ENCODE peak calls at places on chromosomes 12 and 14, in four cellular contexts. One of them, this sample, is unnamed.

GRCh38 chr14:105272623-105273022 is 24.3 kb downstream of the BTBD6 start:
- DNase-seq in body of pancreas: peak; percentile 68
- DNase-seq in HCT116: no peak
- DNase-seq in NCI-H1092: no peak
- DNase-seq in this sample: no peak

GRCh38 chr14:30620178-30620577 is 1.9 kb upstream of the SCFD1 start:
- DNase-seq in body of pancreas: no peak
- DNase-seq in HCT116: no peak
- DNase-seq in NCI-H1092: no peak
- DNase-seq in this sample: no peak

GRCh38 chr12:132289356-132290202 is 39.8 kb downstream of the GALNT9 start:
- DNase-seq in body of pancreas: no peak
- DNase-seq in HCT116: no peak
- DNase-seq in NCI-H1092: peak; percentile 20
- DNase-seq in this sample: no peak

GRCh38 chr14:101408077-101408831 is 153.0 kb upstream of the DIO3 start:
- DNase-seq in body of pancreas: no peak
- DNase-seq in HCT116: no peak
- DNase-seq in NCI-H1092: peak; percentile 22
- DNase-seq in this sample: no peak

GRCh38 chr14:77498984-77499527 is 440 bp upstream of the ISM2 start:
- DNase-seq in body of pancreas: no peak
- DNase-seq in HCT116: no peak
- DNase-seq in NCI-H1092: no peak
- DNase-seq in this sample: no peak

GRCh38 chr14:70045715-70046535 is 142.8 kb downstream of the SLC8A3 start:
- DNase-seq in body of pancreas: peak; percentile 90
- DNase-seq in HCT116: peak; percentile 54
- DNase-seq in NCI-H1092: peak; percentile 69
- DNase-seq in this sample: no peak

GRCh38 chr14:63672417-63673180 is 30.9 kb upstream of the WDR89 start:
- DNase-seq in body of pancreas: peak; percentile 30
- DNase-seq in HCT116: no peak
- DNase-seq in NCI-H1092: no peak
- DNase-seq in this sample: no peak

GRCh38 chr12:52913424-52913821 is 8.5 kb upstream of the KRT8 start:
- DNase-seq in body of pancreas: peak; percentile 36
- DNase-seq in HCT116: no peak
- DNase-seq in NCI-H1092: no peak
- DNase-seq in this sample: no peak

GRCh38 chr14:104317975-104318557 is 179.7 kb downstream of the KIF26A start:
- DNase-seq in body of pancreas: peak; percentile 2
- DNase-seq in HCT116: no peak
- DNase-seq in NCI-H1092: no peak
- DNase-seq in this sample: no peak

GRCh38 chr14:24279301-24280186 is 8.1 kb upstream of the RABGGTA start:
- DNase-seq in body of pancreas: peak; percentile 69
- DNase-seq in HCT116: no peak
- DNase-seq in NCI-H1092: no peak
- DNase-seq in this sample: peak; percentile 44

GRCh38 chr14:50666772-50667490 is 1.2 kb downstream of the SAV1 start:
- DNase-seq in body of pancreas: peak; percentile 70
- DNase-seq in HCT116: no peak
- DNase-seq in NCI-H1092: no peak
- DNase-seq in this sample: peak; percentile 36

GRCh38 chr14:24246765-24247212 is 4.4 kb upstream of the TINF2 start:
- DNase-seq in body of pancreas: no peak
- DNase-seq in HCT116: no peak
- DNase-seq in NCI-H1092: no peak
- DNase-seq in this sample: peak; percentile 62

GRCh38 chr12:28415755-28416154 is 225.5 kb downstream of the CCDC91 start:
- DNase-seq in body of pancreas: no peak
- DNase-seq in HCT116: no peak
- DNase-seq in NCI-H1092: no peak
- DNase-seq in this sample: no peak

GRCh38 chr12:117334855-117335587 is 26.4 kb downstream of the NOS1 start:
- DNase-seq in body of pancreas: peak; percentile 20
- DNase-seq in HCT116: no peak
- DNase-seq in NCI-H1092: no peak
- DNase-seq in this sample: no peak

GRCh38 chr14:71130491-71131179 is 223.4 kb downstream of the PCNX1 start:
- DNase-seq in body of pancreas: no peak
- DNase-seq in HCT116: no peak
- DNase-seq in NCI-H1092: no peak
- DNase-seq in this sample: no peak

GRCh38 chr12:16573652-16574077 is 32.3 kb downstream of the LMO3 start:
- DNase-seq in body of pancreas: peak; percentile 80
- DNase-seq in HCT116: no peak
- DNase-seq in NCI-H1092: no peak
- DNase-seq in this sample: no peak

GRCh38 chr12:30440826-30441602 is 254.7 kb downstream of the IPO8 start:
- DNase-seq in body of pancreas: no peak
- DNase-seq in HCT116: peak; percentile 43
- DNase-seq in NCI-H1092: no peak
- DNase-seq in this sample: no peak

GRCh38 chr14:27553820-27554219 is 956.0 kb upstream of the NOVA1 start:
- DNase-seq in body of pancreas: no peak
- DNase-seq in HCT116: no peak
- DNase-seq in NCI-H1092: no peak
- DNase-seq in this sample: no peak

GRCh38 chr14:93564918-93565317 is 134.2 kb downstream of the UNC79 start:
- DNase-seq in body of pancreas: no peak
- DNase-seq in HCT116: no peak
- DNase-seq in NCI-H1092: no peak
- DNase-seq in this sample: no peak

GRCh38 chr12:96120359-96121100 is 73.6 kb upstream of the ELK3 start:
- DNase-seq in body of pancreas: no peak
- DNase-seq in HCT116: no peak
- DNase-seq in NCI-H1092: no peak
- DNase-seq in this sample: no peak

GRCh38 chr12:100382327-100382726 is 25.5 kb downstream of the SLC17A8 start:
- DNase-seq in body of pancreas: no peak
- DNase-seq in HCT116: no peak
- DNase-seq in NCI-H1092: no peak
- DNase-seq in this sample: no peak

GRCh38 chr12:26369588-26369987 is 174.2 kb downstream of the SSPN start:
- DNase-seq in body of pancreas: no peak
- DNase-seq in HCT116: no peak
- DNase-seq in NCI-H1092: no peak
- DNase-seq in this sample: no peak

GRCh38 chr12:93200291-93200917 is 177.3 kb upstream of the NUDT4 start:
- DNase-seq in body of pancreas: no peak
- DNase-seq in HCT116: no peak
- DNase-seq in NCI-H1092: no peak
- DNase-seq in this sample: no peak

GRCh38 chr12:28065889-28066630 is 93.5 kb upstream of the PTHLH start:
- DNase-seq in body of pancreas: no peak
- DNase-seq in HCT116: no peak
- DNase-seq in NCI-H1092: no peak
- DNase-seq in this sample: no peak

GRCh38 chr12:13205809-13206559 is 9.5 kb downstream of the EMP1 start:
- DNase-seq in body of pancreas: no peak
- DNase-seq in HCT116: peak; percentile 83
- DNase-seq in NCI-H1092: no peak
- DNase-seq in this sample: no peak

GRCh38 chr14:80956922-80957321 is 1.5 kb downstream of the TSHR start:
- DNase-seq in body of pancreas: no peak
- DNase-seq in HCT116: no peak
- DNase-seq in NCI-H1092: no peak
- DNase-seq in this sample: no peak

GRCh38 chr12:92146865-92147264 is 1.2 kb upstream of the BTG1 start:
- DNase-seq in body of pancreas: no peak
- DNase-seq in HCT116: no peak
- DNase-seq in NCI-H1092: no peak
- DNase-seq in this sample: no peak

GRCh38 chr12:7695159-7695930 is at the start of gene GDF3:
- DNase-seq in body of pancreas: peak; percentile 9
- DNase-seq in HCT116: no peak
- DNase-seq in NCI-H1092: no peak
- DNase-seq in this sample: no peak

GRCh38 chr12:109309441-109310246 is 560 bp upstream of the FOXN4 start:
- DNase-seq in body of pancreas: peak; percentile 15
- DNase-seq in HCT116: no peak
- DNase-seq in NCI-H1092: no peak
- DNase-seq in this sample: no peak

GRCh38 chr14:74905595-74906142 is 17.4 kb downstream of the RPS6KL1 start:
- DNase-seq in body of pancreas: peak; percentile 75
- DNase-seq in HCT116: peak; percentile 28
- DNase-seq in NCI-H1092: peak; percentile 17
- DNase-seq in this sample: peak; percentile 81

GRCh38 chr14:87989613-87990299 is 3.2 kb downstream of the GALC start:
- DNase-seq in body of pancreas: no peak
- DNase-seq in HCT116: no peak
- DNase-seq in NCI-H1092: no peak
- DNase-seq in this sample: no peak

This sample was measured in activated CD8-positive, alpha-beta T cell treated with anti-CD3 and anti-CD28 coated beads, Interleukin-2, amount 10 ng/mL, durations not matched to agents 7 days and 5 days.